ENCODE peak calls at places on chromosomes 7 and 10, in nine cellular contexts. T is adrenal gland, X is uterus, A is prostate gland, V is pancreas, C is HAP-1, L is IMR-90, P is spleen, B is mammary epithelial cell. S is an unnamed sample.

GRCh38 chr7:63899691-63900393 is 98.8 kb upstream of the ZNF722 start:
- DNase-seq in T (peak; percentile 35), X (peak; percentile 93), A (peak; percentile 73), V (peak; percentile 88), C (no peak), L (no peak), P (peak; percentile 93), B (no peak), S (no peak)

GRCh38 chr7:69502358-69502757 is 95.9 kb upstream of the AUTS2 start:
- DNase-seq in T (no peak), X (no peak), A (no peak), V (no peak), C (peak; percentile 5), L (no peak), P (no peak), B (no peak), S (no peak)

GRCh38 chr7:33952824-33953223 is 47.5 kb downstream of the BMPER start:
- DNase-seq in T (no peak), X (no peak), A (no peak), V (no peak), C (no peak), L (peak; percentile 63), P (no peak), B (peak; percentile 74), S (no peak)

GRCh38 chr7:48090095-48090805 is 1.2 kb downstream of the UPP1 start:
- DNase-seq in T (peak; percentile 87), X (no peak), A (no peak), V (peak; percentile 35), C (no peak), L (peak; percentile 34), P (peak; percentile 89), B (peak; percentile 37), S (peak; percentile 51)

GRCh38 chr10:46091080-46091833 is 45.2 kb upstream of the MSMB start:
- DNase-seq in T (no peak), X (no peak), A (no peak), V (no peak), C (no peak), L (no peak), P (peak; percentile 77), B (no peak), S (no peak)

GRCh38 chr7:112080974-112081373 is 125.2 kb downstream of the DOCK4 start:
- DNase-seq in T (peak; percentile 28), X (no peak), A (no peak), V (no peak), C (no peak), L (peak; percentile 34), P (no peak), B (no peak), S (peak; percentile 12)

GRCh38 chr7:52569151-52569550 is 466.3 kb upstream of the POM121L12 start:
- DNase-seq in T (no peak), X (no peak), A (no peak), V (no peak), C (no peak), L (no peak), P (no peak), B (no peak), S (no peak)

GRCh38 chr10:66747451-66747850 is 178.4 kb upstream of the LRRTM3 start:
- DNase-seq in T (no peak), X (no peak), A (no peak), V (no peak), C (no peak), L (peak; percentile 85), P (no peak), B (peak; percentile 94), S (no peak)

DNA sequence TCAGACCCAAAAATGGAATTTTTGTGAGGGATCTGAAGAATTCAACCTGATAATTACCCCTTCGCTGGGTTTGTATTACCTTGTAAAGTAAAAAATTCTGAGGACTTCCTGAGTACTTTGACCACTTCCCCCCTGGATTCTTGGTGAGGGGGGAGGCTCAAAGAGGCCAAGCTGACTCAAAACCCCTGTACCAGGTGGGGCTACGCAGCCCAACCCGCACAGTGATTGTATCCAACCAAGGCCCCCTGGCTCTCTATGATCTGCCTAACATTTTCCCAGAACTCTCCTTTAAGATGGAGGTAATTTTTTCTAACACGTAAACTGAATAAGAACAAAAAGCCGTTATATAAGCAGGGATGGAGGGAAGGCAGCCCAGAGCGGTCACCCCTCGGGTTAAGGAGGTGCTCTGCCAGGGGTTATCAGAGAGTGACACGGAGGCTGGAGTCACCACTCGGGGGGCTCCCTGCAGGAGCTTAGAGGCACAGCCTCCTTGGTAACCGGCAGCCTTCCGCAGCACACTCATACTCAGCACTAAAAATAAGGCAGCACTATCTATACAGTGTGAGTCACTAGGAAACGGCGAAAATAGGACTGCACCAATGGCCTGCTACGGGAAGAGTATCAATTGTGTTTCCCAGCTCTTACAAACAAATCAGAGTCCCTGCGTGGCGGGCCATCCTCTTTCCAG is 255.4 kb downstream of the ELMO1 start:
- DNase-seq in T (peak; percentile 39), X (no peak), A (no peak), V (no peak), C (no peak), L (no peak), P (no peak), B (no peak), S (peak; percentile 42)
- H3K4me1 ChIP-seq in T (no peaks in the 10 kb centered on the region), X (no peaks in the 10 kb centered on the region), A (no peaks in the 10 kb centered on the region), V (no peaks in the 10 kb centered on the region), C (no peaks in the 10 kb centered on the region), L (no peaks in the 10 kb centered on the region), P (peaks cover 25% of the 10 kb centered on the region), B (no peaks in the 10 kb centered on the region), S (peaks cover 24% of the 10 kb centered on the region)

DNA sequence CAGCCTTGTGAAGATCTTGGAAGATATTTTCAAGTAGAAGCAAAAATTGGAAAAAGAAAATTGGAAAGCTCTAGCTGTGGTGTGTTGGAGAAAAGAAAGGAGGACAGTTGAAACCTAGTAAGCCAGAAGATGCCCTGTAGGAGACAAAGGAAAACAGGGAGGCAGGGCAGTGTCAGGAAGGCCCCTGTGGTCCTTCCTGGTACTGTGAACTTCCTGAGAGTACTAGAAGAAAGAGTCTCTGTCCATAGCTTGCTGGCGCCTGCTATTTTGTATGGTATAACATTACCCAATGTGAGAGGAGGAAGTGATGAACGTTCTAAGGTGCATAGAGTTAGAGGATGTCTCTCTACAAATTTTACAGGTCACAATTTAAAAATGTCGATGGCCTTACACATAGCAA is 183.1 kb downstream of the CTTNBP2 start:
- DNase-seq in T (no peak), X (no peak), A (no peak), V (no peak), C (no peak), L (no peak), P (no peak), B (no peak), S (no peak)
- H3K4me1 ChIP-seq in T (no peaks in the 10 kb centered on the region), X (no peaks in the 10 kb centered on the region), A (no peaks in the 10 kb centered on the region), V (no peaks in the 10 kb centered on the region), C (no peaks in the 10 kb centered on the region), L (no peaks in the 10 kb centered on the region), P (no peaks in the 10 kb centered on the region), B (peaks cover 8% of the 10 kb centered on the region), S (peaks cover 11% of the 10 kb centered on the region)

DNA sequence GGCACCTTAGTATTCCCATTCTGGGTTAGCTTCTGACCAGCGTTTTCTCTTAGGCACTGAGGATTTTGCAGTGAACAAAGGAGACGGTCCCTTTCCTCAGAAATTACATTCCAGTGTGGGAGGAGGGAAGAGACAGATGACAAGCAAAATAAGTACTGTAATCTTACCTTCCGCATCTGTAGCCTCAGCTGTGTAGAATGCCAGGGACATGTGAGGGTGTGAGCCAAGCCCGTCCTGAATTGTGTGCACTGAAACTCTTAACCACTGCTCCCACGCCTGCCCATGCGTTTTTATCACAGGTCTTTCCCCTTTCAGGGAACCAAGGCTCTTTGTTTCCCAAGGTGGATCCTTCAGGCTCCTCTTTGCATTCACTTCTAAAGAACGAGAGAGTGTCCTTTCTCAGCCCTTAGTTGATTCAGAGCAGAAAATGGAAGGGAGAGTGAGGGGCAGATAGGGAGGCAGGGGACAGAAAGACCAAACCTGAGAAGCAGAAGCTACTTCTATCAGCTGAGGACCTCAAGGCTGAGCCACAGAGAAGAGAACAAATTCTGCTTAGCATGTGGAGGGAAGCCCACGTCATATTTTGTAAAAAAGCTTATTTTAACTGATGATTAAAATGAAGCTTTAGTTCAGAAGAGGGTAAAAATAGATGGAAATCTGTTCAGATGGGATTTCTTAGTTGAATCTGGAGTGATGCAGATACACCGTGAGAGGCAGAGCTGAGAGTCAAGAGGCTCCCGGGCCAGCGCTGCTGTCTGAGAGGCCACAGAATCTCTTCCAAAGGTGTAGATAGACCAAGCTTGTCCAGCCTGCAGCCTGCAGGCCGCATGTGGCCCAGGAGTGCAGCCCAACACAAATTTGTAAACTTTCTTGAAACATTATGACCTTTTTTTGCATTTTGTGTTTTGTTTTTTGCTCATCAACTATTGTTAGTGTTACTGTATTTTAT is 122.5 kb downstream of the CCNY start:
- DNase-seq in T (no peak), X (no peak), A (no peak), V (no peak), C (no peak), L (no peak), P (no peak), B (peak; percentile 39), S (no peak)
- H3K4me1 ChIP-seq in T (peaks cover 13% of the 10 kb centered on the region), X (peaks cover 7% of the 10 kb centered on the region), A (no peaks in the 10 kb centered on the region), V (peaks cover 10% of the 10 kb centered on the region), C (peaks cover 14% of the 10 kb centered on the region), L (peaks cover 31% of the 10 kb centered on the region), P (peaks cover 57% of the 10 kb centered on the region), B (peaks cover 33% of the 10 kb centered on the region), S (peaks cover 26% of the 10 kb centered on the region)

GRCh38 chr10:26481914-26482550 is 43.9 kb downstream of the APBB1IP start:
- DNase-seq in T (no peak), X (no peak), A (no peak), V (no peak), C (no peak), L (no peak), P (no peak), B (no peak), S (no peak)

GRCh38 chr10:26478061-26478460 is 39.9 kb downstream of the APBB1IP start:
- DNase-seq in T (no peak), X (no peak), A (no peak), V (no peak), C (no peak), L (no peak), P (no peak), B (no peak), S (no peak)

GRCh38 chr10:26483554-26483953 is 45.4 kb downstream of the APBB1IP start:
- DNase-seq in T (no peak), X (no peak), A (no peak), V (no peak), C (no peak), L (no peak), P (no peak), B (no peak), S (no peak)

GRCh38 chr10:26480909-26481703 is 43.0 kb downstream of the APBB1IP start:
- DNase-seq in T (peak; percentile 36), X (no peak), A (no peak), V (no peak), C (no peak), L (no peak), P (no peak), B (no peak), S (no peak)

DNA sequence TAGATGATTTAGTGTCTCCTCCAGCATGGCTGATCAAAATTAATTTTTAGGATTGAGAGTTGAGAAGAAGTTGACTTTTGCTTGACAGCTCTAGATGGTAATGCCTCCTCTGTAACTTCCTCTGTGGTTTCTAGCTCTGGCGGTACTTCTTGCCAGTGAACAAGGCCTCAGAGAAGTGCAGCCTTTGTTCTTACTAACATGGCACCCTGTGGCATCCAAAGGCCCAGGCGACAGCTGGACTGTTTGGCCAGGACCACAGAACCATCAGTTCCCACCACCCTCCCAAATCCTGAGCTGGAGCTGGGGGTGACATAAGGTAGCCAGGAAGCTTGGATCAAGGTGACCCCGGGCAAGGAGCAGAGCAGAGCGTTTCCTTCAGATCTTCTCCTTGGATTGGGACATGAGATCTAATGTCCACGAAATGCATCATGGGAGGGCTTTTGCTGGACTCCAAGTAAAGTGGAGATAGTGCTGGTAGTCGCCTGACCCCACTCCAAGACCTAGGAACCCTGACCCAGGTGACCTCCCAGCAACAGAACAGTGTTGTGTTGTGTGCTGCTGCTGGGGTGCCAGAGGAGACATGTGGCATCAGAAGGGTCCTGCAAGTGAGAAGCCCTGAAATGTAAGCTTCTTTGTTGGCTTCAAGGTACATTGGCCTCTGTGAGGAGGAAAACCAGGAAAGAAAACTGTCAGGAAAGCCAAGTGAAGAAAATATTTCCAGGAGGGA is 41.8 kb downstream of the APBB1IP start:
- DNase-seq in T (no peak), X (no peak), A (no peak), V (no peak), C (no peak), L (no peak), P (peak; percentile 81), B (no peak), S (no peak)
- H3K4me1 ChIP-seq in T (no peaks in the 10 kb centered on the region), X (no peaks in the 10 kb centered on the region), A (no peaks in the 10 kb centered on the region), V (no peaks in the 10 kb centered on the region), C (no peaks in the 10 kb centered on the region), L (no peaks in the 10 kb centered on the region), P (peaks cover 90% of the 10 kb centered on the region), B (no peaks in the 10 kb centered on the region), S (no peaks in the 10 kb centered on the region)